ENCODE peak calls at places on chromosomes 4 and X, in seven cellular contexts. Z is BJ; G is stomach; S is activated naive CD4-positive, alpha-beta T cell; K is NCI-H1092 treated with DMSO at 0.1 percent for 48 hours; H is mesothelial cell of epicardium; I is iPS DF 6.9. L is an unnamed sample.

GRCh38 chr4:54913751-54914526 is 211.5 kb downstream of the KDR start:
- DNase-seq in Z (no peak), G (no peak), S (no peak), K (no peak), H (no peak), I (no peak), L (peak; percentile 19)

GRCh38 chrX:47568656-47569295 is 7.8 kb downstream of the ARAF start:
- DNase-seq in Z (no peak), G (no peak), S (no peak), K (no peak), H (no peak), I (no peak), L (no peak)

GRCh38 chr4:25949166-25949748 is 35.2 kb downstream of the SMIM20 start:
- DNase-seq in Z (no peak), G (no peak), S (no peak), K (no peak), H (no peak), I (peak; percentile 63), L (no peak)

GRCh38 chr4:41887821-41888699 is 47.2 kb upstream of the TMEM33 start:
- DNase-seq in Z (peak; percentile 1), G (peak; percentile 52), S (peak; percentile 6), K (peak; percentile 19), H (no peak), I (no peak), L (peak; percentile 17)

GRCh38 chr4:14301993-14302392 is 674.5 kb upstream of the BOD1L1 start:
- DNase-seq in Z (no peak), G (no peak), S (no peak), K (no peak), H (no peak), I (no peak), L (no peak)

GRCh38 chr4:155972098-155972497 is 18.4 kb upstream of the CTSO start:
- DNase-seq in Z (no peak), G (no peak), S (no peak), K (no peak), H (no peak), I (no peak), L (no peak)

GRCh38 chr4:37434469-37434868 is 189.9 kb downstream of the NWD2 start:
- DNase-seq in Z (no peak), G (no peak), S (no peak), K (no peak), H (no peak), I (no peak), L (no peak)

GRCh38 chr4:74018771-74019170 is 19.7 kb downstream of the CXCL3 start:
- DNase-seq in Z (no peak), G (no peak), S (no peak), K (no peak), H (no peak), I (no peak), L (no peak)

GRCh38 chrX:68915778-68916177 is 87.0 kb downstream of the EFNB1 start:
- DNase-seq in Z (no peak), G (no peak), S (no peak), K (no peak), H (no peak), I (no peak), L (no peak)

GRCh38 chrX:15497865-15498264 is 2.7 kb upstream of the BMX start:
- DNase-seq in Z (no peak), G (peak; percentile 47), S (peak; percentile 8), K (peak; percentile 68), H (peak; percentile 71), I (peak; percentile 16), L (no peak)

GRCh38 chr4:24210332-24210902 is 320.6 kb upstream of the PPARGC1A start:
- DNase-seq in Z (peak; percentile 77), G (no peak), S (no peak), K (no peak), H (no peak), I (no peak), L (no peak)

GRCh38 chr4:78138252-78138651 is 81.1 kb downstream of the FRAS1 start:
- DNase-seq in Z (no peak), G (no peak), S (no peak), K (no peak), H (no peak), I (no peak), L (no peak)

GRCh38 chrX:64230123-64230970 is at the start of gene ASB12:
- DNase-seq in Z (no peak), G (no peak), S (no peak), K (no peak), H (no peak), I (no peak), L (no peak)